ENCODE peak calls at places on chromosomes 13 and 19, in four cellular contexts. One of them, this sample, is unnamed.

GRCh38 chr19:7748756-7749155 is 1.4 kb upstream of the CD209 start:
- DNase-seq in thoracic aorta: no peak
- DNase-seq in tibial artery: no peak
- DNase-seq in Caco-2: no peak
- DNase-seq in this sample: no peak

GRCh38 chr19:34350161-34350561 is 14.8 kb upstream of the GPI start:
- DNase-seq in thoracic aorta: no peak
- DNase-seq in tibial artery: no peak
- DNase-seq in Caco-2: no peak
- DNase-seq in this sample: no peak

GRCh38 chr19:37988758-37989635 is 82.0 kb downstream of the SIPA1L3 start:
- DNase-seq in thoracic aorta: no peak
- DNase-seq in tibial artery: no peak
- DNase-seq in Caco-2: no peak
- DNase-seq in this sample: no peak

GRCh38 chr13:98143601-98144500 is 957 bp downstream of the FARP1 start:
- DNase-seq in thoracic aorta: no peak
- DNase-seq in tibial artery: peak; percentile 33
- DNase-seq in Caco-2: no peak
- DNase-seq in this sample: no peak

GRCh38 chr13:42971670-42972355 is 20.2 kb downstream of the EPSTI1 start:
- DNase-seq in thoracic aorta: no peak
- DNase-seq in tibial artery: no peak
- DNase-seq in Caco-2: no peak
- DNase-seq in this sample: no peak

GRCh38 chr19:23273022-23273593 is 22.9 kb upstream of the ZNF724 start:
- DNase-seq in thoracic aorta: no peak
- DNase-seq in tibial artery: peak; percentile 45
- DNase-seq in Caco-2: no peak
- DNase-seq in this sample: no peak

GRCh38 chr19:51735759-51736449 is 12.1 kb upstream of the HAS1 start:
- DNase-seq in thoracic aorta: peak; percentile 41
- DNase-seq in tibial artery: peak; percentile 72
- DNase-seq in Caco-2: no peak
- DNase-seq in this sample: no peak

GRCh38 chr13:92303428-92303827 is 905.0 kb downstream of the GPC5 start:
- DNase-seq in thoracic aorta: no peak
- DNase-seq in tibial artery: no peak
- DNase-seq in Caco-2: no peak
- DNase-seq in this sample: no peak

GRCh38 chr19:27741236-27741635 is 1471.7 kb downstream of the UQCRFS1 start:
- DNase-seq in thoracic aorta: no peak
- DNase-seq in tibial artery: no peak
- DNase-seq in Caco-2: no peak
- DNase-seq in this sample: no peak

GRCh38 chr19:50554212-50554611 is 14.0 kb downstream of the LRRC4B start:
- DNase-seq in thoracic aorta: no peak
- DNase-seq in tibial artery: no peak
- DNase-seq in Caco-2: no peak
- DNase-seq in this sample: no peak

GRCh38 chr19:16153582-16154336 is 10.3 kb downstream of the HSH2D start:
- DNase-seq in thoracic aorta: no peak
- DNase-seq in tibial artery: no peak
- DNase-seq in Caco-2: no peak
- DNase-seq in this sample: no peak

GRCh38 chr13:50268500-50268899 is 253.3 kb downstream of the KCNRG start:
- DNase-seq in thoracic aorta: no peak
- DNase-seq in tibial artery: no peak
- DNase-seq in Caco-2: no peak
- DNase-seq in this sample: no peak

GRCh38 chr19:57947088-57947418 is 453 bp downstream of the ZNF256 start:
- DNase-seq in thoracic aorta: no peak
- DNase-seq in tibial artery: no peak
- DNase-seq in Caco-2: no peak
- DNase-seq in this sample: no peak

GRCh38 chr13:45331981-45332830 is 8.8 kb downstream of the TPT1 start:
- DNase-seq in thoracic aorta: no peak
- DNase-seq in tibial artery: peak; percentile 40
- DNase-seq in Caco-2: no peak
- DNase-seq in this sample: no peak

GRCh38 chr13:101718496-101718895 is 266.0 kb downstream of the ITGBL1 start:
- DNase-seq in thoracic aorta: no peak
- DNase-seq in tibial artery: no peak
- DNase-seq in Caco-2: no peak
- DNase-seq in this sample: no peak

GRCh38 chr19:2962018-2962670 is 15.2 kb upstream of the TLE6 start:
- DNase-seq in thoracic aorta: no peak
- DNase-seq in tibial artery: peak; percentile 53
- DNase-seq in Caco-2: peak; percentile 55
- DNase-seq in this sample: peak; percentile 37

GRCh38 chr19:50252111-50252886 is 48.9 kb downstream of the MYH14 start:
- DNase-seq in thoracic aorta: no peak
- DNase-seq in tibial artery: no peak
- DNase-seq in Caco-2: peak; percentile 51
- DNase-seq in this sample: no peak

GRCh38 chr13:25943666-25944065 is 108.2 kb downstream of the SHISA2 start:
- DNase-seq in thoracic aorta: no peak
- DNase-seq in tibial artery: no peak
- DNase-seq in Caco-2: no peak
- DNase-seq in this sample: no peak

DNA sequence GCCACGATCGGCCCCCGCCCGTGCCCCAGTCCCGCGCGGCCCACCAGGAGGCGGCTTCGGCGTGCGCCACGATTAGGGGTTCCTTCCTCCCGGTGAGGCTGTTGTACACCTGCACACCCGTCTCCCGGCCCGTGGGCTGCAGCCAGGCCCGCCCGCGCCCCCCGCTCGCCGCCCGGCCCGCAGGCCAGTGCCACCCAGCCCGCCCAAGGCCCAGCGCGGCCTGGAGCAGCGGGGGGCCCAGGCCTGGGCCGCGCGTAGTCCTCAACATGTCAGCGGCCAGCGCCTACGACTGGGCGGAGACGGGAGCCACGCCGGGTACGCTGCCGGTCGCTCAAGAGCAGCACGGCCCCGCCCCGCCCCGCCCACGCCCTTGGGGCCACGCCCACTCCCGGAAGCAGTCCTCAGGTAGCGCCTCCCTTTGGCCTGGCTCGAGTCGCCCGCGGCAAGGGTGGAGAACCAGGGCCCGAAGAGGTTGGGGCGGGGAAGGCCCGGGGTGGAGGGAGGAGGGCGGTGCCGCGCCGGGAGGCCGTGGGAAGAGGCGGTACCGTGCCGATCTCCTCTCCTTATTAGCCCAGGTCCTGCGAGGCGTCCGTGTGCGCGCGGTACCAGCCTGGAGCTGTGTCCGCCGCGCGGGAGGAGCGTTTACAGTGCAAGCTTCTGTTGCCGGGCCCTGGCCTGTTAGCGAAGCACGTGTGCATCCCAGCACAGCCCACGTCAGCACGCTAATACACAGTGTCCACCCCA is at the start of gene CARS2:
- DNase-seq in thoracic aorta: peak; percentile 90
- DNase-seq in tibial artery: peak; percentile 96
- DNase-seq in Caco-2: peak; percentile 99
- DNase-seq in this sample: peak; percentile 92
- TF ChIP-seq CTCF in thoracic aorta: no peak
- TF ChIP-seq CTCF in tibial artery: peak; percentile 28
- TF ChIP-seq CTCF in Caco-2: no peak
- TF ChIP-seq CTCF in this sample: peak; percentile 14

GRCh38 chr19:10602330-10603083 is 15.4 kb upstream of the AP1M2 start:
- DNase-seq in thoracic aorta: peak; percentile 28
- DNase-seq in tibial artery: peak; percentile 79
- DNase-seq in Caco-2: peak; percentile 71
- DNase-seq in this sample: peak; percentile 77

GRCh38 chr19:10600149-10600548 is 13.0 kb upstream of the AP1M2 start:
- DNase-seq in thoracic aorta: no peak
- DNase-seq in tibial artery: no peak
- DNase-seq in Caco-2: no peak
- DNase-seq in this sample: no peak

GRCh38 chr19:10604460-10604980 is 17.4 kb upstream of the AP1M2 start:
- DNase-seq in thoracic aorta: no peak
- DNase-seq in tibial artery: no peak
- DNase-seq in Caco-2: no peak
- DNase-seq in this sample: no peak

GRCh38 chr19:10601999-10602329 is 14.9 kb upstream of the AP1M2 start:
- DNase-seq in thoracic aorta: no peak
- DNase-seq in tibial artery: no peak
- DNase-seq in Caco-2: no peak
- DNase-seq in this sample: no peak

GRCh38 chr19:10603084-10603872 is 16.2 kb upstream of the AP1M2 start:
- DNase-seq in thoracic aorta: no peak
- DNase-seq in tibial artery: peak; percentile 55
- DNase-seq in Caco-2: no peak
- DNase-seq in this sample: no peak
- TF ChIP-seq CTCF in thoracic aorta: no peak
- TF ChIP-seq CTCF in tibial artery: no peak
- TF ChIP-seq CTCF in Caco-2: no peak
- TF ChIP-seq CTCF in this sample: no peak

DNA sequence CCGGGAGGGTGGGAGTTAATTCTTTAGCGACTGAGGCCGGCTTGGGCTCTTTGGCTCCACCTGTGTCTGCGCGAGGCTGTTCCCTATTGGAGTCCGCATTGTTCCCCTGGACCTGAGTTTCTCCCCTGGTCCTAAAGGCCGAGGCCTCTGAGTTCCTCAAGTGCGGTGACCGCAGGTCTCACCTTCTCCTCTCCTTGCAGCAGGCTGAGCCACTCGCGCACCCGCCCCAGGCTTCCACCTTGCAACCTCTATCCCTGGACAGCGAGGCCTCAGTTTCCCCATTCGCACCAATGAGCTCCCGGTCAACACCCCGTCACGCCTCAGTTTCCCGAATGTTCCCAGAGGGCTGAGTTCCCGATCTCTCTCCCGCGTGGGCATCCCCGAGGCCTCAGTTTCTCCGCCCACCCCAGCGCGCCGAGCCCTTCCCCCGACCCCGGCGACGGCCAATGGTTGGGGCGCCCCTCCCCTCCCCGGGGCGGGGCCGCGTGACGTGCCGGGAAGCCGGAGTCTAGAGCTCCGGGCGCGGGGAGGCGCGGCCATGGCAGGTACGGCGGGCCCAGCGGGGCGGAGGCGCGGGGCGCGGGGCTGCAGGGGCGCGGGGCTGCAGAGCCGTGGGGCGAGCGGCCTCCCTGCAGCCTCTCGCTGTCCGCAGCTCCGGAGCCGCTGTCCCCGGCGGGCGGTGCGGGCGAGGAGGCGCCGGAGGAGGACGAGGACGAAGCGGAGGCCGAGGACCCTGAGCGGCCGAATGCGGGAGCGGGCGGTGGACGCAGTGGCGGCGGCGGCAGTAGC is at the start of gene MPND:
- DNase-seq in thoracic aorta: peak; percentile 55
- DNase-seq in tibial artery: peak; percentile 92
- DNase-seq in Caco-2: peak; percentile 84
- DNase-seq in this sample: peak; percentile 87
- TF ChIP-seq CTCF in thoracic aorta: no peak
- TF ChIP-seq CTCF in tibial artery: peak; percentile 9
- TF ChIP-seq CTCF in Caco-2: peak; percentile 53
- TF ChIP-seq CTCF in this sample: peak; percentile 42

GRCh38 chr19:11551603-11552235 is 7.3 kb downstream of the ELOF1 start:
- DNase-seq in thoracic aorta: no peak
- DNase-seq in tibial artery: peak; percentile 39
- DNase-seq in Caco-2: no peak
- DNase-seq in this sample: no peak
- TF ChIP-seq CTCF in thoracic aorta: no peak
- TF ChIP-seq CTCF in tibial artery: peak; percentile 50
- TF ChIP-seq CTCF in Caco-2: peak; percentile 26
- TF ChIP-seq CTCF in this sample: peak; percentile 33

GRCh38 chr13:24493356-24493755 is 19.2 kb downstream of the PARP4 start:
- DNase-seq in thoracic aorta: no peak
- DNase-seq in tibial artery: no peak
- DNase-seq in Caco-2: no peak
- DNase-seq in this sample: no peak

GRCh38 chr13:24489721-24490120 is 22.9 kb downstream of the PARP4 start:
- DNase-seq in thoracic aorta: no peak
- DNase-seq in tibial artery: no peak
- DNase-seq in Caco-2: no peak
- DNase-seq in this sample: no peak

GRCh38 chr13:24495151-24495729 is 17.3 kb downstream of the PARP4 start:
- DNase-seq in thoracic aorta: no peak
- DNase-seq in tibial artery: no peak
- DNase-seq in Caco-2: no peak
- DNase-seq in this sample: no peak

GRCh38 chr13:24497742-24498141 is 14.8 kb downstream of the PARP4 start:
- DNase-seq in thoracic aorta: no peak
- DNase-seq in tibial artery: no peak
- DNase-seq in Caco-2: no peak
- DNase-seq in this sample: no peak

GRCh38 chr13:24491853-24492252 is 20.7 kb downstream of the PARP4 start:
- DNase-seq in thoracic aorta: no peak
- DNase-seq in tibial artery: no peak
- DNase-seq in Caco-2: no peak
- DNase-seq in this sample: no peak
- TF ChIP-seq CTCF in thoracic aorta: no peak
- TF ChIP-seq CTCF in tibial artery: no peak
- TF ChIP-seq CTCF in Caco-2: no peak
- TF ChIP-seq CTCF in this sample: no peak

GRCh38 chr19:21197589-21198295 is 55.9 kb downstream of the ZNF431 start:
- DNase-seq in thoracic aorta: no peak
- DNase-seq in tibial artery: no peak
- DNase-seq in Caco-2: no peak
- DNase-seq in this sample: no peak

GRCh38 chr19:21202865-21203494 is 61.1 kb downstream of the ZNF431 start:
- DNase-seq in thoracic aorta: no peak
- DNase-seq in tibial artery: no peak
- DNase-seq in Caco-2: no peak
- DNase-seq in this sample: no peak
- TF ChIP-seq CTCF in thoracic aorta: peak; percentile 38
- TF ChIP-seq CTCF in tibial artery: peak; percentile 52
- TF ChIP-seq CTCF in Caco-2: no peak
- TF ChIP-seq CTCF in this sample: peak; percentile 74

GRCh38 chr19:35991731-35992450 is 3.1 kb upstream of the SDHAF1 start:
- DNase-seq in thoracic aorta: no peak
- DNase-seq in tibial artery: no peak
- DNase-seq in Caco-2: no peak
- DNase-seq in this sample: no peak

GRCh38 chr19:35995655-35995993 is 636 bp downstream of the SDHAF1 start:
- DNase-seq in thoracic aorta: no peak
- DNase-seq in tibial artery: peak; percentile 49
- DNase-seq in Caco-2: peak; percentile 74
- DNase-seq in this sample: no peak

GRCh38 chr19:35992902-35993765 is 1.9 kb upstream of the SDHAF1 start:
- DNase-seq in thoracic aorta: no peak
- DNase-seq in tibial artery: no peak
- DNase-seq in Caco-2: no peak
- DNase-seq in this sample: no peak

GRCh38 chr19:35996777-35997176 is 1.8 kb downstream of the SDHAF1 start:
- DNase-seq in thoracic aorta: no peak
- DNase-seq in tibial artery: no peak
- DNase-seq in Caco-2: no peak
- DNase-seq in this sample: no peak

GRCh38 chr19:35994868-35995654 is at the start of gene SDHAF1:
- DNase-seq in thoracic aorta: peak; percentile 87
- DNase-seq in tibial artery: peak; percentile 96
- DNase-seq in Caco-2: peak; percentile 97
- DNase-seq in this sample: peak; percentile 85
- TF ChIP-seq CTCF in thoracic aorta: no peak
- TF ChIP-seq CTCF in tibial artery: no peak
- TF ChIP-seq CTCF in Caco-2: no peak
- TF ChIP-seq CTCF in this sample: no peak

GRCh38 chr19:1383311-1384084 is at the start of gene NDUFS7:
- DNase-seq in thoracic aorta: peak; percentile 50
- DNase-seq in tibial artery: peak; percentile 87
- DNase-seq in Caco-2: peak; percentile 87
- DNase-seq in this sample: peak; percentile 95
- TF ChIP-seq CTCF in thoracic aorta: peak; percentile 47
- TF ChIP-seq CTCF in tibial artery: peak; percentile 67
- TF ChIP-seq CTCF in Caco-2: no peak
- TF ChIP-seq CTCF in this sample: no peak